ENCODE peak calls at places on chromosomes 5 and 9, in ten cellular contexts. E is endothelial cell, B is kidney tubule cell, N is RPMI7951, H is HEK293T, R is iPS-NIHi11, P is posterior vena cava, G is glutamatergic neuron, W is kidney, Z is T-helper 1 cell. K is an unnamed sample.

GRCh38 chr9:129111762-129112151 is 542 bp downstream of the PTPA start:
- DNase-seq in E (no peak), B (peak), N (peak), H (peak), R (peak), P (no peak), G (peak), W (no peak), Z (no peak), K (no peak)

GRCh38 chr5:31366941-31367340 is 165.0 kb downstream of the DROSHA start:
- DNase-seq in E (no peak), B (peak), N (peak), H (no peak), R (no peak), P (no peak), G (no peak), W (no peak), Z (no peak), K (no peak)

GRCh38 chr5:93302711-93303110 is 278.3 kb downstream of the NR2F1-AS1 start:
- DNase-seq in E (no peak), B (no peak), N (no peak), H (no peak), R (no peak), P (no peak), G (no peak), W (no peak), Z (no peak), K (no peak)

GRCh38 chr5:113271015-113271414 is 163.8 kb downstream of the TSSK1B start:
- DNase-seq in E (no peak), B (peak), N (no peak), H (no peak), R (no peak), P (no peak), G (no peak), W (no peak), Z (no peak), K (no peak)

GRCh38 chr9:137688725-137689124 is 69.9 kb downstream of the EHMT1 start:
- DNase-seq in E (no peak), B (peak), N (no peak), H (no peak), R (no peak), P (peak), G (no peak), W (no peak), Z (no peak), K (no peak)

GRCh38 chr9:114088571-114089170 is 10.4 kb downstream of the KIF12 start:
- DNase-seq in E (no peak), B (no peak), N (no peak), H (no peak), R (no peak), P (no peak), G (no peak), W (peak), Z (no peak), K (peak)

GRCh38 chr5:167442922-167443321 is 848.5 kb upstream of the WWC1 start:
- DNase-seq in E (no peak), B (peak), N (no peak), H (no peak), R (no peak), P (no peak), G (no peak), W (no peak), Z (no peak), K (no peak)

GRCh38 chr5:140136624-140137023 is 10.9 kb downstream of the IGIP start:
- DNase-seq in E (no peak), B (no peak), N (no peak), H (no peak), R (no peak), P (no peak), G (no peak), W (no peak), Z (no peak), K (no peak)

GRCh38 chr9:86185872-86186271 is 73.6 kb downstream of the C9orf153 start:
- DNase-seq in E (no peak), B (no peak), N (peak), H (no peak), R (no peak), P (no peak), G (no peak), W (no peak), Z (no peak), K (no peak)

GRCh38 chr5:40233268-40233667 is 446.4 kb upstream of the PTGER4 start:
- DNase-seq in E (no peak), B (no peak), N (no peak), H (no peak), R (no peak), P (no peak), G (no peak), W (no peak), Z (no peak), K (no peak)